ENCODE peak calls at places on chromosomes 4 and X, in five cellular contexts. M is GM12878, J is K562, F is HepG2, X is H1. W is an unnamed sample.
A peak's percentile ranks its signal among the peaks of the same experiment; 100 is the strongest.

GRCh38 chr4:146776691-146777090 is 138.0 kb downstream of the POU4F2 start:
- DNase-seq in F (no peak), J (no peak), X (no peak), M (no peak), W (no peak)

GRCh38 chrX:46649421-46650260 is 76.1 kb downstream of the CHST7 start:
- DNase-seq in J (no peak), M (no peak), F (no peak), X (peak; percentile 13), W (no peak)

GRCh38 chr4:52290468-52290867 is 239.4 kb downstream of the SPATA18 start:
- DNase-seq in M (no peak), F (no peak), X (no peak), J (no peak), W (no peak)

GRCh38 chrX:110145305-110145704 is 142.4 kb downstream of the TMEM164 start:
- DNase-seq in F (no peak), M (no peak), X (no peak), J (no peak), W (no peak)

GRCh38 chrX:113929004-113929403 is 654.9 kb upstream of the HTR2C start:
- DNase-seq in M (no peak), J (peak; percentile 24), X (peak; percentile 50), F (peak; percentile 36), W (peak; percentile 3)

GRCh38 chr4:88963817-88964216 is 93.2 kb downstream of the FAM13A start:
- DNase-seq in X (no peak), J (no peak), M (no peak), F (no peak), W (peak; percentile 17)

GRCh38 chr4:129978315-129978714 is 882.4 kb downstream of the C4orf33 start:
- DNase-seq in M (no peak), J (no peak), X (no peak), F (no peak), W (no peak)

GRCh38 chrX:14529288-14529989 is at the start of gene GLRA2:
- DNase-seq in M (no peak), X (no peak), F (peak; percentile 1), J (peak; percentile 3), W (peak; percentile 1)

GRCh38 chr4:61831987-61832386 is 631.9 kb downstream of the ADGRL3 start:
- DNase-seq in X (no peak), J (no peak), M (no peak), F (no peak), W (no peak)

GRCh38 chr4:4248036-4248884 is at the start of gene TMEM128:
- DNase-seq in M (peak; percentile 65), F (peak; percentile 90), X (peak; percentile 54), J (peak; percentile 95), W (peak; percentile 93)

GRCh38 chrX:107979534-107979933 is 2.6 kb downstream of the TEX13B start:
- DNase-seq in M (no peak), F (no peak), J (no peak), X (no peak), W (no peak)

GRCh38 chr4:101527186-101527585 is 179.9 kb upstream of the PPP3CA start:
- DNase-seq in F (no peak), M (peak; percentile 45), X (no peak), J (no peak), W (no peak)

GRCh38 chrX:123358457-123358856 is 174.4 kb downstream of the GRIA3 start:
- DNase-seq in F (no peak), J (no peak), X (no peak), M (no peak), W (no peak)

GRCh38 chrX:123361371-123361770 is 177.3 kb downstream of the GRIA3 start:
- DNase-seq in F (no peak), M (no peak), X (no peak), J (no peak), W (no peak)

GRCh38 chrX:123357941-123358340 is 173.9 kb downstream of the GRIA3 start:
- DNase-seq in M (peak; percentile 41), X (no peak), F (no peak), J (no peak), W (no peak)
- TF ChIP-seq HDAC2 in M (no peak), X (no peak), F (no peak), J (no peak), W (no peak)

GRCh38 chr4:140250989-140251552 is 97.1 kb upstream of the MAML3 start:
- DNase-seq in M (no peak), F (no peak), J (no peak), X (no peak), W (no peak)
- TF ChIP-seq HDAC2 in M (no peak), F (no peak), J (no peak), X (no peak), W (no peak)

DNA sequence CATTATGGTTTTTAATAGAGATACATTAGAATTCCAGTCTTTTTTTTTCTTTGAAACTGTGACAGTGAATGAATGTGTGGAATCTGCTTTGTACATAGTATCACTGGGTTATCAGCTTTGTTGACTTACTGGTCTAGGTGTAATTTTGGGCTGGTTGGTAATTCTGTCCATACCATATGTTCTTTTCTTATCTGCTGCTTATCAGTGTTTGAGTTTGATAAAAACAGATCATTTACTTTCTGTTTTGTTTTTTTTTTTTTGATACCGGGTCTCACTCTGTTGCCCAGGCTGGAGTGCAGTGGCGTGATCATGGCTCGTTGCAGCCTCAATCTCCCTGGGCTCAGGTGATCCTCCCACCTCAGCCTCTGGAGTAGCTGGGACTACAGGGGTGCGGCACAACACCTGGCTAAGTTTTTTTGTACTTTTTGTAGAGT is 12.4 kb downstream of the WWC2 start:
- DNase-seq in X (no peak), F (peak; percentile 81), J (no peak), M (no peak), W (no peak)
- TF ChIP-seq HDAC2 in X (no peak), F (peak; percentile 86), J (no peak), M (no peak), W (no peak)

DNA sequence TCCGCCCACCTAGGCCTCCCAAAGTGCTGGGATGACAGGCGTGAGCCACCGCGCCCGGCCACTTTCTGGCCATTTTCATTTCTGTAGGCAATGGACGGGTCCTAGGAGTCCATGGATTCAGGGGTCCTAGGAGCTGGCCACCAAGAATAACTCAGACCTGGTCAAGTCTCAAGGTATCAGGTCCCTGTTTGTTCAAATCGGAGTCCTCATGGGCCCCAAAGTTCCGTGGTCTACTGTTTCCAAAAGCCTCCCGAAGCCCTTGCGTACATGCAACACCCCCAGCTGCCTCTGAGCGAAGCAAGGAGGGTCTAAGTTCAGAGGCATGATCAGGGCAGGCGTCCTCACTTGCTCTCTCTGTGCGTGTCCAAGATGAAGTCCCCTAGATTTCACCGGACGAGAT is 30.1 kb downstream of the P2RY8 start:
- DNase-seq in J (no peak), M (no peak), X (no peak), F (no peak), W (no peak)
- TF ChIP-seq HDAC2 in J (no peak), M (no peak), X (no peak), F (no peak), W (no peak)

GRCh38 chrX:1480082-1480785 is 27.5 kb upstream of the ASMTL start:
- DNase-seq in F (no peak), X (no peak), J (no peak), M (no peak), W (no peak)
- TF ChIP-seq HDAC2 in F (no peak), X (no peak), J (no peak), M (no peak), W (no peak)

GRCh38 chrX:51641421-51642021 is 22.8 kb upstream of the CENPVL3 start:
- DNase-seq in J (peak; percentile 17), M (no peak), X (no peak), F (peak; percentile 12), W (peak; percentile 2)
- TF ChIP-seq HDAC2 in J (no peak), M (no peak), X (no peak), F (no peak), W (no peak)

W was measured in A549.